ENCODE peak calls at places on chromosomes 7 and 10, in nine cellular contexts. G is A172; P is small intestine; R is CD8-positive, alpha-beta memory T cell; T is cardiac fibroblast; S is non-pigmented ciliary epithelial cell; X is Kasumi-1; Z is activated CD4-positive, alpha-beta T cell treated with anti-CD3 and anti-CD28 coated beads for 24 hours; E is HCEC 1CT. U is an unnamed sample.

GRCh38 chr10:64182671-64183070 is 661.5 kb downstream of the REEP3 start:
- DNase-seq in T (no peak), S (no peak), E (no peak), Z (no peak), R (no peak), G (no peak), X (no peak), P (no peak), U (no peak)

GRCh38 chr7:155706376-155706775 is 61.9 kb downstream of the RBM33 start:
- DNase-seq in X (no peak), Z (no peak), R (no peak), G (no peak), E (no peak), S (no peak), P (no peak), T (no peak), U (no peak)

GRCh38 chr7:84412161-84412969 is 217.8 kb upstream of the SEMA3A start:
- DNase-seq in X (peak; percentile 7), R (no peak), S (peak; percentile 83), E (peak; percentile 99), T (peak; percentile 93), G (peak; percentile 92), P (no peak), Z (no peak), U (no peak)

GRCh38 chr7:122790132-122790531 is 87.4 kb upstream of the RNF148 start:
- DNase-seq in P (no peak), E (no peak), G (no peak), Z (no peak), S (no peak), T (no peak), R (no peak), X (no peak), U (no peak)

GRCh38 chr10:75926763-75927162 is 495.3 kb downstream of the LRMDA start:
- DNase-seq in T (no peak), Z (no peak), P (peak; percentile 60), R (no peak), X (no peak), G (no peak), S (no peak), E (no peak), U (no peak)

GRCh38 chr7:98754041-98754479 is 115.8 kb downstream of the TMEM130 start:
- DNase-seq in R (no peak), X (no peak), E (no peak), P (no peak), T (peak; percentile 5), S (no peak), Z (no peak), G (peak; percentile 44), U (no peak)

GRCh38 chr10:130191380-130191779 is 55.2 kb downstream of the GLRX3 start:
- DNase-seq in X (no peak), Z (no peak), T (no peak), G (no peak), E (no peak), S (no peak), P (no peak), R (no peak), U (no peak)

GRCh38 chr7:71193099-71193810 is 61.3 kb downstream of the GALNT17 start:
- DNase-seq in R (no peak), E (no peak), S (no peak), Z (no peak), X (no peak), P (no peak), T (no peak), G (no peak), U (no peak)

GRCh38 chr10:122157451-122157850 is 113.6 kb upstream of the BTBD16 start:
- DNase-seq in X (no peak), Z (no peak), T (no peak), P (no peak), E (no peak), S (no peak), R (no peak), G (no peak), U (no peak)

GRCh38 chr10:68362590-68362989 is 29.9 kb upstream of the PBLD start:
- DNase-seq in T (no peak), R (no peak), P (no peak), E (no peak), S (no peak), X (no peak), Z (no peak), G (no peak), U (no peak)

GRCh38 chr7:3013975-3014792 is 29.5 kb downstream of the CARD11 start:
- DNase-seq in X (no peak), E (no peak), Z (no peak), G (no peak), P (no peak), R (no peak), T (no peak), S (no peak), U (no peak)

GRCh38 chr10:45580781-45581496 is 91.6 kb downstream of the ZFAND4 start:
- DNase-seq in G (no peak), P (peak; percentile 54), X (no peak), Z (no peak), R (peak; percentile 29), S (no peak), T (no peak), E (no peak), U (peak; percentile 14)

GRCh38 chr10:101292194-101293006 is 61.6 kb upstream of the BTRC start:
- DNase-seq in Z (no peak), S (no peak), X (peak; percentile 18), G (no peak), E (no peak), P (no peak), T (no peak), R (no peak), U (no peak)

GRCh38 chr10:124481717-124482116 is 20.1 kb downstream of the LHPP start:
- DNase-seq in Z (no peak), X (no peak), R (no peak), E (no peak), P (no peak), T (no peak), S (no peak), G (no peak), U (no peak)

GRCh38 chr10:27464993-27465392 is 39.1 kb upstream of the RAB18 start:
- DNase-seq in S (no peak), X (peak; percentile 37), P (no peak), Z (no peak), G (no peak), E (no peak), T (no peak), R (peak; percentile 45), U (peak; percentile 86)

GRCh38 chr10:130455791-130456190 is 319.6 kb downstream of the GLRX3 start:
- DNase-seq in S (no peak), E (no peak), R (no peak), X (no peak), T (no peak), P (no peak), G (no peak), Z (no peak), U (no peak)

GRCh38 chr10:90652519-90652918 is 205.3 kb downstream of the HTR7 start:
- DNase-seq in Z (no peak), G (peak; percentile 38), P (no peak), T (peak; percentile 59), X (peak; percentile 57), E (peak; percentile 46), R (no peak), S (no peak), U (no peak)

GRCh38 chr7:80018941-80019808 is 115.5 kb upstream of the GNAI1 start:
- DNase-seq in P (peak; percentile 19), T (peak; percentile 62), Z (peak; percentile 7), G (peak; percentile 55), R (peak; percentile 52), S (no peak), E (peak; percentile 61), X (peak; percentile 66), U (peak; percentile 6)

GRCh38 chr10:69483988-69484387 is 32.7 kb downstream of the TSPAN15 start:
- DNase-seq in G (no peak), E (no peak), Z (no peak), X (no peak), T (peak; percentile 16), R (no peak), S (no peak), P (no peak), U (no peak)

GRCh38 chr7:3301831-3302618 is 973 bp downstream of the SDK1 start:
- DNase-seq in E (peak; percentile 51), S (no peak), G (peak; percentile 31), T (peak; percentile 31), R (peak; percentile 12), Z (no peak), X (no peak), P (peak; percentile 34), U (no peak)

GRCh38 chr7:83547526-83547925 is 101.4 kb downstream of the SEMA3E start:
- DNase-seq in T (peak; percentile 48), G (peak; percentile 92), R (no peak), E (no peak), S (peak; percentile 49), Z (no peak), X (no peak), P (peak; percentile 42), U (no peak)

GRCh38 chr7:56115852-56116538 is at the start of gene NUPR2:
- DNase-seq in E (no peak), Z (no peak), P (peak; percentile 24), S (no peak), R (no peak), G (no peak), X (no peak), T (no peak), U (no peak)

GRCh38 chr10:74035324-74035723 is 37.4 kb downstream of the VCL start:
- DNase-seq in S (no peak), X (peak; percentile 63), G (no peak), Z (no peak), R (peak; percentile 5), E (peak; percentile 25), P (no peak), T (peak; percentile 43), U (peak; percentile 35)

GRCh38 chr7:49422564-49422963 is 350.9 kb upstream of the VWC2 start:
- DNase-seq in S (no peak), T (no peak), P (no peak), Z (no peak), E (no peak), X (no peak), R (no peak), G (no peak), U (no peak)

GRCh38 chr10:23402856-23403255 is 36.0 kb upstream of the OTUD1 start:
- DNase-seq in T (no peak), S (no peak), X (no peak), Z (no peak), E (no peak), R (no peak), P (no peak), G (no peak), U (no peak)

GRCh38 chr7:71752171-71752935 is 620.4 kb downstream of the GALNT17 start:
- DNase-seq in P (no peak), X (peak; percentile 21), Z (peak; percentile 36), E (no peak), T (peak; percentile 11), G (no peak), R (no peak), S (no peak), U (peak; percentile 0)

GRCh38 chr7:92421676-92422435 is 25.4 kb upstream of the GATAD1 start:
- DNase-seq in R (no peak), X (peak; percentile 17), P (no peak), G (no peak), Z (no peak), E (no peak), T (peak; percentile 7), S (no peak), U (no peak)

U was measured in AML-193.